ENCODE peak calls at places on chromosomes 7 and 10, in seven cellular contexts. C is IMR-90, L is tibial nerve, P is suprapubic skin, F is body of pancreas, Y is testis, Q is transverse colon. Z is an unnamed sample. For H3K9me3, the result is how much of the 10 kb centered on the place peaks cover.

GRCh38 chr10:75428434-75429158 is 2.8 kb upstream of the LRMDA start:
- DNase-seq in C (peak), L (no peak), P (no peak), F (peak), Y (no peak), Q (no peak), Z (no peak)

GRCh38 chr10:118308664-118309063 is 33.5 kb downstream of the FAM204A start:
- DNase-seq in C (no peak), L (no peak), P (no peak), F (no peak), Y (no peak), Q (no peak), Z (no peak)

GRCh38 chr7:100016209-100016901 is 959 bp downstream of the ZKSCAN1 start:
- DNase-seq in C (no peak), L (no peak), P (peak), F (no peak), Y (peak), Q (peak), Z (no peak)

GRCh38 chr7:8515786-8516185 is 82.4 kb downstream of the NXPH1 start:
- DNase-seq in C (no peak), L (no peak), P (no peak), F (no peak), Y (no peak), Q (no peak), Z (no peak)

GRCh38 chr7:129367349-129367699 is 66.9 kb upstream of the STRIP2 start:
- DNase-seq in C (no peak), L (no peak), P (no peak), F (no peak), Y (no peak), Q (no peak), Z (no peak)

GRCh38 chr7:87156709-87157108 is 4.5 kb downstream of the DMTF1 start:
- DNase-seq in C (peak), L (no peak), P (no peak), F (no peak), Y (no peak), Q (no peak), Z (no peak)

GRCh38 chr7:33185786-33186185 is 56.4 kb downstream of the BBS9 start:
- DNase-seq in C (peak), L (no peak), P (no peak), F (no peak), Y (no peak), Q (no peak), Z (no peak)

GRCh38 chr7:87506243-87507180 is 31.0 kb upstream of the ABCB4 start:
- DNase-seq in C (peak), L (no peak), P (no peak), F (no peak), Y (no peak), Q (no peak), Z (no peak)

GRCh38 chr7:94576316-94576715 is 66.7 kb downstream of the CASD1 start:
- DNase-seq in C (no peak), L (no peak), P (no peak), F (no peak), Y (no peak), Q (no peak), Z (no peak)

GRCh38 chr7:30841025-30841735 is 70.0 kb downstream of the MINDY4 start:
- DNase-seq in C (no peak), L (no peak), P (peak), F (no peak), Y (no peak), Q (no peak), Z (no peak)

GRCh38 chr7:117012284-117013174 is 59.2 kb downstream of the ST7 start:
- DNase-seq in C (peak), L (no peak), P (no peak), F (no peak), Y (no peak), Q (no peak), Z (no peak)

GRCh38 chr10:79579361-79579760 is 19.2 kb upstream of the SFTPA2 start:
- DNase-seq in C (no peak), L (no peak), P (no peak), F (no peak), Y (no peak), Q (no peak), Z (no peak)

GRCh38 chr10:91798736-91799579 is 732 bp downstream of the TNKS2 start:
- DNase-seq in C (peak), L (no peak), P (peak), F (peak), Y (peak), Q (peak), Z (no peak)

GRCh38 chr7:149772236-149772820 is 1.1 kb downstream of the ZNF467 start:
- DNase-seq in C (no peak), L (peak), P (no peak), F (peak), Y (no peak), Q (peak), Z (no peak)

GRCh38 chr10:14089556-14090297 is 241.0 kb downstream of the FRMD4A start:
- DNase-seq in C (no peak), L (no peak), P (no peak), F (peak), Y (no peak), Q (no peak), Z (no peak)

GRCh38 chr7:8113184-8113583 is 144.6 kb downstream of the GLCCI1 start:
- DNase-seq in C (no peak), L (no peak), P (no peak), F (no peak), Y (no peak), Q (no peak), Z (no peak)

GRCh38 chr10:125815764-125816163 is 7.3 kb downstream of the UROS start:
- DNase-seq in C (no peak), L (no peak), P (no peak), F (no peak), Y (no peak), Q (no peak), Z (no peak)

GRCh38 chr10:118845776-118846175 is 91.0 kb upstream of the CACUL1 start:
- DNase-seq in C (no peak), L (no peak), P (no peak), F (no peak), Y (no peak), Q (no peak), Z (no peak)

GRCh38 chr7:84624927-84625326 is 430.3 kb upstream of the SEMA3A start:
- DNase-seq in C (no peak), L (no peak), P (no peak), F (no peak), Y (no peak), Q (no peak), Z (no peak)

GRCh38 chr7:14351167-14351566 is 361.7 kb upstream of the ETV1 start:
- DNase-seq in C (no peak), L (no peak), P (no peak), F (no peak), Y (no peak), Q (no peak), Z (no peak)

GRCh38 chr10:132677905-132678298 is 108.0 kb downstream of the NKX6-2 start:
- DNase-seq in C (no peak), L (no peak), P (peak), F (no peak), Y (no peak), Q (no peak), Z (no peak)

GRCh38 chr7:27212587-27213149 is 12.8 kb upstream of the HOXA13 start:
- DNase-seq in C (no peak), L (no peak), P (no peak), F (no peak), Y (no peak), Q (no peak), Z (no peak)

GRCh38 chr10:62062752-62063512 is 161.4 kb downstream of the ARID5B start:
- DNase-seq in C (no peak), L (no peak), P (no peak), F (no peak), Y (no peak), Q (no peak), Z (no peak)

GRCh38 chr10:75294031-75294437 is 58.3 kb upstream of the COMTD1 start:
- DNase-seq in C (no peak), L (no peak), P (no peak), F (no peak), Y (no peak), Q (no peak), Z (no peak)

GRCh38 chr10:110632591-110633215 is 11.4 kb upstream of the RBM20 start:
- DNase-seq in C (no peak), L (no peak), P (no peak), F (no peak), Y (no peak), Q (no peak), Z (no peak)

GRCh38 chr10:4459531-4459930 is 366.5 kb upstream of the AKR1E2 start:
- DNase-seq in C (peak), L (no peak), P (no peak), F (no peak), Y (no peak), Q (no peak), Z (no peak)

GRCh38 chr10:51031995-51032394 is 42.3 kb upstream of the PRKG1 start:
- DNase-seq in C (no peak), L (no peak), P (no peak), F (no peak), Y (peak), Q (no peak), Z (no peak)

GRCh38 chr7:324011-324410 is 34.0 kb downstream of the FOXL3 start:
- DNase-seq in C (no peak), L (no peak), P (no peak), F (peak), Y (no peak), Q (no peak), Z (no peak)

GRCh38 chr10:6101181-6101580 is 12.3 kb downstream of the RBM17 start:
- DNase-seq in C (no peak), L (no peak), P (no peak), F (no peak), Y (no peak), Q (peak), Z (no peak)

GRCh38 chr7:142188159-142188558 is 69.7 kb downstream of the PRSS58 start:
- DNase-seq in C (no peak), L (no peak), P (no peak), F (no peak), Y (no peak), Q (no peak), Z (no peak)

GRCh38 chr7:2719007-2719406 is 31.0 kb downstream of the AMZ1 start:
- DNase-seq in C (no peak), L (no peak), P (no peak), F (peak), Y (no peak), Q (no peak), Z (no peak)

GRCh38 chr10:70816220-70816894 is 609 bp downstream of the SGPL1 start:
- DNase-seq in C (peak), L (peak), P (peak), F (peak), Y (peak), Q (peak), Z (no peak)

GRCh38 chr10:4214912-4215311 is 429.9 kb upstream of the KLF6 start:
- DNase-seq in C (no peak), L (no peak), P (no peak), F (no peak), Y (no peak), Q (no peak), Z (no peak)

GRCh38 chr7:23472974-23473847 is 2.9 kb upstream of the IGF2BP3 start:
- DNase-seq in C (no peak), L (no peak), P (no peak), F (no peak), Y (no peak), Q (no peak), Z (no peak)

GRCh38 chr10:97713828-97714400 is 384 bp downstream of the MARVELD1 start:
- DNase-seq in C (peak), L (peak), P (peak), F (peak), Y (peak), Q (peak), Z (peak)
- TF ChIP-seq CTCF in C (peak), L (peak), P (peak), F (peak), Y (no peak), Q (no peak), Z (no peak)

GRCh38 chr10:128172756-128173155 is 46.5 kb upstream of the MKI67 start:
- DNase-seq in C (no peak), L (no peak), P (no peak), F (no peak), Y (no peak), Q (no peak), Z (no peak)
- TF ChIP-seq POLR2A in C (no peak), L (no peak), P (no peak), F (no peak), Y (no peak), Q (no peak), Z (no peak)

GRCh38 chr10:43524434-43525247 is 49.8 kb downstream of the ZNF239 start:
- DNase-seq in C (no peak), L (no peak), P (no peak), F (no peak), Y (no peak), Q (no peak), Z (no peak)
- H3K9me3 ChIP-seq in C (under half), L (under half), P (half or more), F (under half), Y (under half), Q (half or more), Z (under half)

GRCh38 chr7:39417642-39418041 is 148.6 kb upstream of the YAE1 start:
- DNase-seq in C (no peak), L (no peak), P (no peak), F (no peak), Y (no peak), Q (no peak), Z (no peak)
- TF ChIP-seq CTCF in C (no peak), L (no peak), P (no peak), F (no peak), Y (no peak), Q (no peak), Z (no peak)